ENCODE peak calls at places on chromosomes 11 and 22, in nine cellular contexts. E, T, C, F, W, X, Z, H and G are unnamed samples.

GRCh38 chr22:26168934-26169311 is 339 bp upstream of the SEZ6L start:
- DNase-seq in E (peak; percentile 6), T (no peak), C (no peak), F (peak; percentile 13), W (no peak), X (peak; percentile 42), Z (no peak), H (no peak), G (no peak)

GRCh38 chr11:64305075-64305690 is at the start of gene ESRRA:
- DNase-seq in E (peak; percentile 94), T (peak; percentile 99), C (peak; percentile 100), F (peak; percentile 100), W (peak; percentile 100), X (peak; percentile 100), Z (peak; percentile 98), H (peak; percentile 94), G (peak; percentile 99)

GRCh38 chr11:126355324-126355925 is at the start of gene ST3GAL4:
- DNase-seq in E (peak; percentile 70), T (peak; percentile 73), C (peak; percentile 83), F (peak; percentile 90), W (peak; percentile 86), X (peak; percentile 88), Z (peak; percentile 82), H (peak; percentile 52), G (no peak)

GRCh38 chr11:128745296-128746183 is 51.7 kb downstream of the FLI1 start:
- DNase-seq in E (peak; percentile 43), T (no peak), C (no peak), F (peak; percentile 37), W (no peak), X (peak; percentile 22), Z (no peak), H (peak; percentile 72), G (no peak)

GRCh38 chr11:97454988-97455387 is 1065.2 kb downstream of the JRKL start:
- DNase-seq in E (peak; percentile 14), T (no peak), C (no peak), F (no peak), W (no peak), X (peak; percentile 50), Z (no peak), H (no peak), G (no peak)

GRCh38 chr11:11265994-11266606 is 87.0 kb downstream of the CSNK2A3 start:
- DNase-seq in E (no peak), T (peak; percentile 75), C (peak; percentile 30), F (peak; percentile 72), W (peak; percentile 61), X (peak; percentile 68), Z (peak; percentile 67), H (no peak), G (no peak)

GRCh38 chr11:76266269-76266668 is 60.0 kb upstream of the WNT11 start:
- DNase-seq in E (peak; percentile 80), T (peak; percentile 40), C (peak; percentile 75), F (no peak), W (no peak), X (peak; percentile 54), Z (peak; percentile 93), H (peak; percentile 83), G (no peak)

GRCh38 chr11:75386912-75387311 is 12.4 kb upstream of the RPS3 start:
- DNase-seq in E (peak; percentile 75), T (no peak), C (peak; percentile 80), F (no peak), W (no peak), X (peak; percentile 48), Z (peak; percentile 41), H (peak; percentile 17), G (no peak)

GRCh38 chr11:74739546-74740270 is 8.5 kb upstream of the CHRDL2 start:
- DNase-seq in E (peak; percentile 45), T (peak; percentile 64), C (peak; percentile 58), F (peak; percentile 64), W (peak; percentile 67), X (peak; percentile 80), Z (peak; percentile 79), H (peak; percentile 67), G (no peak)

GRCh38 chr11:119664063-119664572 is 64.9 kb downstream of the NECTIN1 start:
- DNase-seq in E (no peak), T (no peak), C (no peak), F (no peak), W (peak; percentile 60), X (peak; percentile 76), Z (no peak), H (no peak), G (no peak)
- TF ChIP-seq CTCF in E (no peak), T (no peak), C (no peak), F (no peak), W (peak; percentile 15), X (no peak), Z (no peak), H (no peak), G (no peak)

GRCh38 chr11:24617856-24618255 is 121.0 kb downstream of the LUZP2 start:
- DNase-seq in E (no peak), T (no peak), C (no peak), F (no peak), W (no peak), X (no peak), Z (no peak), H (no peak), G (no peak)
- TF ChIP-seq CTCF in E (no peak), T (no peak), C (no peak), F (no peak), W (no peak), X (no peak), Z (no peak), H (no peak), G (no peak)

DNA sequence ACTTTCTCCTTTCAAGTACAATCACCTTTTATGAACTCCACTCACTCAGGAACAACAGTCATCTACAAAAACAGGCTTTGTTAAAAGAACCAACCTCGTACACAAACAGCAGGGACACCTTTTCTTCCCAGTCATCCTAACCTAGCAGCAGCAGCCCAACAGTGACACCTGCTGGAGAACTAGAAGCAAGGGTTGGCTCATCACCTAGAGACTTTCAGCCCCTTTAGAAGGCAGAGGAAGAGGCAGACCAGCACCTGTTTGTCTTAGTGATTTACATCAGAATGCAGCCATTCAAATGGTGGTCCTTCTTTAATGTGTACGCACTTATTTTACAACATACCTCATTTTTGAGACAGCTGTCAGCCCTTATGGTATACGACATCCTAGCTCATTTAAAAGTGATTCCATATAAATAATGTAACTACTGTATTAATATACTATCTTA is 56.0 kb downstream of the AMBRA1 start:
- DNase-seq in E (peak; percentile 63), T (peak; percentile 71), C (peak; percentile 66), F (peak; percentile 67), W (peak; percentile 68), X (peak; percentile 86), Z (peak; percentile 66), H (peak; percentile 72), G (no peak)
- TF ChIP-seq CTCF in E (peak; percentile 98), T (peak; percentile 69), C (peak; percentile 97), F (peak; percentile 62), W (peak; percentile 91), X (peak; percentile 90), Z (peak; percentile 90), H (peak; percentile 99), G (peak; percentile 24)

DNA sequence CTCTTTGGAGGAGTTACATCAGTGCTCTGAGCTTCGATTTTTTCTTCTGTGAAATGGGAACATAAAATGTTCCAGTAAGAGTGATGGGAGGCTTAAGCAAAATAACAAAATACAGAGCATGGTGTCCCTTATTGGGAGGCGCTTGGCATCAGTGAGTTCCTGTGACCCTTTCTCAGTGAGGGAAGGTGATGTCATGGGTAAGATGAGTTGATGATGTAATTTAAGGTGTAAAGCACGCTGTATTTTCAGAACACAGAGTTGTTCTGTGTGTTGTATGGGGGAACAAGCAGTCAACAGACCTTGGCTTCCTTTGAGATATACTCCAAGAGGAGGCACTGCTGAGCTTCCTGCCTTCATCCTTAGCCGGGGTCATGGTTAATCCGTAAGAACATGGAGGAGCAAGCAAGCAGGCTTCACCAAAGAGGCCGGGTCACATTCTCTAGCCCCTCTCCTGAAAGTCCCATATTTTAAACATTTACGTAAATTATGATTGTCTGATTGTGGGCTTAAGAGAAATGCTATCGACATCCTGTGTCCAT is 266.7 kb downstream of the LARGE1 start:
- DNase-seq in E (no peak), T (no peak), C (no peak), F (no peak), W (no peak), X (no peak), Z (no peak), H (no peak), G (no peak)
- TF ChIP-seq CTCF in E (no peak), T (no peak), C (no peak), F (no peak), W (no peak), X (no peak), Z (no peak), H (no peak), G (no peak)

GRCh38 chr11:3046190-3046589 is 11.0 kb downstream of the CARS1 start:
- DNase-seq in E (no peak), T (no peak), C (no peak), F (no peak), W (no peak), X (no peak), Z (no peak), H (no peak), G (no peak)
- TF ChIP-seq CTCF in E (peak; percentile 23), T (no peak), C (no peak), F (no peak), W (peak; percentile 37), X (no peak), Z (no peak), H (peak; percentile 30), G (no peak)

DNA sequence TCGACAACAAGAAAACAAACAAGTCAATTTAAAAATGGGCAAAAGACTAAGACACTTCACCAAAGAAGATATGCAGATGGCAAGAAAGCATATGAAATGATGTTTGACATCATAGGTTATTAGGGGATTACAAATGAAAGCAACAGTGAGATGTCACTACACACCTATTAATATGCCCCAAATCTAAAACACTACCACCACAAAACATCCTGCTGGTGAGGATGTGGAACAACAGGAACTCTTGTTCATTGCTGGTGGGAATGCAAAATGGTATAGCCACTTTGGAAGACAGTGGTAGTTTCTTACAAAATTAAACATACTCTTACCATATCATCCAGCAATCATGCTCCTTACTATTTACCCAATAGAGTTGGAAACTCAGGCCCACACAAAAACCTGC is 29.0 kb downstream of the PRRG4 start:
- DNase-seq in E (no peak), T (no peak), C (no peak), F (no peak), W (no peak), X (no peak), Z (no peak), H (no peak), G (no peak)
- TF ChIP-seq CTCF in E (no peak), T (no peak), C (peak; percentile 38), F (no peak), W (no peak), X (no peak), Z (no peak), H (no peak), G (no peak)

GRCh38 chr11:16252373-16252772 is 104.0 kb downstream of the SOX6 start:
- DNase-seq in E (no peak), T (peak; percentile 13), C (no peak), F (no peak), W (no peak), X (peak; percentile 19), Z (peak; percentile 4), H (peak; percentile 1), G (no peak)
- TF ChIP-seq CTCF in E (peak; percentile 27), T (no peak), C (peak; percentile 20), F (no peak), W (peak; percentile 18), X (no peak), Z (no peak), H (peak; percentile 31), G (no peak)

GRCh38 chr11:61536676-61537270 is 28.2 kb downstream of the LRRC10B start:
- DNase-seq in E (no peak), T (no peak), C (no peak), F (no peak), W (no peak), X (no peak), Z (no peak), H (no peak), G (no peak)
- TF ChIP-seq CTCF in E (no peak), T (no peak), C (no peak), F (no peak), W (no peak), X (no peak), Z (no peak), H (no peak), G (no peak)

GRCh38 chr22:37169947-37170688 is 17.9 kb downstream of the C1QTNF6 start:
- DNase-seq in E (no peak), T (no peak), C (no peak), F (no peak), W (no peak), X (no peak), Z (no peak), H (no peak), G (no peak)
- TF ChIP-seq CTCF in E (no peak), T (no peak), C (no peak), F (no peak), W (no peak), X (no peak), Z (no peak), H (no peak), G (no peak)